ENCODE peak calls at places on chromosome 11, in four cellular contexts. N is fibroblast of lung, V is dorsolateral prefrontal cortex, P is mucosa of descending colon. U is an unnamed sample.

GRCh38 chr11:907668-908067 is 2.9 kb downstream of the CHID1 start:
- DNase-seq in N (no peak), V (no peak), P (no peak), U (no peak)

GRCh38 chr11:108970221-108970991 is 305.5 kb downstream of the DDX10 start:
- DNase-seq in N (no peak), V (no peak), P (no peak), U (no peak)

GRCh38 chr11:76124905-76125566 is 81.3 kb downstream of the WNT11 start:
- DNase-seq in N (no peak), V (no peak), P (no peak), U (no peak)

GRCh38 chr11:639324-639977 is 2.4 kb downstream of the DRD4 start:
- DNase-seq in N (no peak), V (no peak), P (no peak), U (no peak)

GRCh38 chr11:134516529-134516928 is 104.5 kb upstream of the B3GAT1 start:
- DNase-seq in N (no peak), V (no peak), P (no peak), U (no peak)

GRCh38 chr11:113907681-113908080 is 3.1 kb downstream of the HTR3B start:
- DNase-seq in N (no peak), V (no peak), P (no peak), U (no peak)

GRCh38 chr11:67510023-67510345 is 2.0 kb upstream of the CDK2AP2 start:
- DNase-seq in N (peak), V (no peak), P (no peak), U (no peak)

GRCh38 chr11:37786214-37786755 is 1188.2 kb upstream of the RAG2 start:
- DNase-seq in N (peak), V (no peak), P (no peak), U (peak)

GRCh38 chr11:117057727-117058126 is 40.5 kb downstream of the SIK3 start:
- DNase-seq in N (no peak), V (no peak), P (no peak), U (no peak)

DNA sequence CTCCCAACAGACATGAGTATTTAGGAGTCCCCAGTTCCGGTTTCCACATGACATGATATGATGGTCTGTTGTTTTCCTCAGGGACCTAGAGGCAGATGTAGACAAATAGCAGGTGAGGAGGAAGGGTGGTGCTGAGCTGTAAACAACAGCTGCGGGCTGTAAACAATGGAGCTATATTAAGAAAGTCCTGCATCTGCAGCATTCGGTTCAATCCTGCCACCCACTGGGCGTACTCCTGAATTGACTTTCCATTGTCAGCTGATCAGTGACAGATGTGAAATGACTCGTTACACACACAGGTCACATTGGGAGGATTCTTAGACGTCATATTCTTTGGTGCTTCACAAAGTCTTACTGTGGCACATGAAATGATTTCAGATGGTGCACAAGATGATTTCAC is 26.8 kb upstream of the RAG1 start:
- DNase-seq in N (peak), V (no peak), P (peak), U (no peak)
- TF ChIP-seq CTCF in N (peak), V (peak), P (no peak), U (peak)

DNA sequence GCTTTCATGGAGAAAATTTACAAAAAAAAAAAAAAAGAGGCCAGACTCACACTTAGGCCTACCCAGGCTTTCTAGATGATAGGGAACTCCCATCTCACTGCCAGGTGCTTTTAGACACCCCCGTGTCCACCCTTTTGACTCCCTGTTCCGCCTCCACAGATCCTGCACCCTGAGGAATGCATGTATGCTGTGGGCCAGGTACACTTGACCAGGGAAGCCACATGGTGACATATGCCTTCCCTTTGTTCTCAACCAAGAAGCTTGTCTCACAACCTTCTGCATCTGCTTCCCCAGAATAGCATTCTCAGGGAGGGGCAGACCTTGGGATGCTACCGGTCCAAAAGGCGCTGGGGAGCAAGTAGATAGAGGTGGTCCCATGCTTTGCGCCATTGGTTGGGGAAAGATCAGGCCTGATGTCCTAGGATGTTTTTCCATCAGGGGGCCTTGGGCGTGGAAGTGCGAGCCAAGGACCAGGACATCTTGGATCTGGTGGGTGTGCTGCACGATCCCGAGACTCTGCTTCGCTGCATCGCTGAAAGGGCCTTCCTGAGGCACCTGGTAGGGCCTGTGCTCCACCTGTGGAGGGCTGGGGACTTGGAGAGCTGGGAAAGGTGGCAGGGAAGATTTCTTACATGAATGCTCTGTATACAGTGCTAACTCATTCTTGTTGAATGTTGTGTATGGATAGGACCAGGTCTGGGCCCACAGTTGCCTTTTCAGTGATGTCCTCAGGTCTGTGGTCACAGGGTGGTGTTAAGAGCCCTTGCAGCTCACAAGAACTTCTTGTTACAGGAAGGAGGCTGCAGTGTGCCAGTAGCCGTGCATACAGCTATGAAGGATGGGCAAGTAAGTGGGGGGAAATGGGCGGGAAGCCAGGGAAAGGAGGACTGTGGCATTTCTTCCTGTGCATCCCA is 7.5 kb downstream of the HMBS start:
- DNase-seq in N (no peak), V (no peak), P (no peak), U (no peak)
- H3K4me3 ChIP-seq in N (no peak), V (peak), P (no peak), U (peak)

GRCh38 chr11:120744016-120744994 is 232.8 kb downstream of the GRIK4 start:
- DNase-seq in N (no peak), V (no peak), P (no peak), U (no peak)
- TF ChIP-seq CTCF in N (no peak), V (no peak), P (no peak), U (peak)

DNA sequence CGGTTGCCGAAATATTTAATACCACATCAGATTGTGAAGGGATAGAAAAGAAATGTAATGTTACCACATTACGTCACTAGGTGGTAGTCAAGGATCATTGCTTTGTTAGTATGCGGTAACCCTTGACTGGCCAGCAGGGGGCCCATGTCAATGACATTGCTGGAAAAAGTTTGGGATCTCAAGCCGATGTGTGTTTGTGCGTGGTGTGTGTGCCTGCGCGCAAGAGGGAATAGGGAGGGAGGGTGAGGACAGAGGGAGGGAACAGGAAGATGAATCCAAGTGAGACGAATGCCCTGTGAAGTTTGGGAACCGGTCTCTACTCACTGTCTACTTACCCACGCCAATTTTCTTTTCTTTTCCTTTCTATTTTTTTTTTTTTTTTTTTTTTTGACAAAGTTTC is 10.7 kb upstream of the MRGPRX2 start:
- DNase-seq in N (peak), V (peak), P (peak), U (peak)
- H3K4me3 ChIP-seq in N (no peak), V (peak), P (no peak), U (peak)

DNA sequence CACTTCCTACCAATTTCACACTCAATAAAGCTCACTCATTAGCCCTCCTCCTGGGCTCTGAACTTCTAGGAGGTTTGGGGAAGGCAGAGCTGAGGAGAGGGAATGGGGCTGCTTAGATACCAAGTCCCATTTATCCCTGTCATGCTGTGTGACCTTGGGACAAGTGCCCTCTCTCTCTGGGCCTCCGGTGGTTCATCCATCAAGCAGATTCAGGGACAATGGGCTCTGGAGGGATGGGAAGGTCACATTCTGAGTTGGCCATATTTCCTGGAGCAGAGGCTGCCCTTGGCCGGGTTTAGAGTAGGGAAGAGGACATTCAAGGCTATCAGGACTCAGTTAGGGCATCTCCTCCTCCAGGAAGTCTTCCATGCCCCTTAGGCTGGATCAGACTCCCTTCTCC is 66.7 kb downstream of the PDE2A start:
- DNase-seq in N (no peak), V (no peak), P (no peak), U (no peak)
- TF ChIP-seq CTCF in N (no peak), V (no peak), P (no peak), U (no peak)

GRCh38 chr11:46387456-46387855 is 4.1 kb downstream of the CHRM4 start:
- DNase-seq in N (no peak), V (no peak), P (no peak), U (no peak)
- H3K4me3 ChIP-seq in N (no peak), V (no peak), P (no peak), U (no peak)

GRCh38 chr11:32991898-32992297 is 23.8 kb upstream of the DEPDC7 start:
- DNase-seq in N (no peak), V (no peak), P (no peak), U (no peak)
- TF ChIP-seq CTCF in N (no peak), V (no peak), P (no peak), U (no peak)

U was measured in astrocyte of the cerebellum.